ENCODE peak calls at places on chromosome 18, in eight cellular contexts. F is HCEC 1CT; I is cardiac muscle cell; J is NCI-H510A; B is ovary; C is T-helper 2 cell; P is stimulated activated CD8-positive, alpha-beta memory T cell treated with anti-CD3 and anti-CD28 coated beads, Interleukin-15, amount 100 ng/mL, for 24 hours; L is activated CD4-positive, alpha-beta T cell treated with anti-CD3 and anti-CD28 coated beads, Interleukin-2, amount 10 ng/mL, durations not matched to agents 24 days and 14 days. Z is an unnamed sample.

GRCh38 chr18:24459772-24460171 is 665 bp upstream of the HRH4 start:
- DNase-seq in I (no peak), F (no peak), B (no peak), C (no peak), L (peak; percentile 46), P (no peak), J (no peak), Z (no peak)

GRCh38 chr18:46294325-46294724 is 190.1 kb downstream of the HAUS1 start:
- DNase-seq in C (no peak), P (no peak), I (peak; percentile 6), L (no peak), F (no peak), J (no peak), B (no peak), Z (no peak)

GRCh38 chr18:23258566-23259265 is 123.4 kb downstream of the CABLES1 start:
- DNase-seq in F (no peak), L (no peak), P (no peak), B (no peak), I (no peak), J (no peak), C (no peak), Z (no peak)

GRCh38 chr18:48929951-48930713 is 20.6 kb downstream of the SMAD7 start:
- DNase-seq in F (peak; percentile 36), J (no peak), L (no peak), I (peak; percentile 84), B (peak; percentile 84), C (no peak), P (no peak), Z (no peak)

GRCh38 chr18:41457730-41458129 is 497.3 kb upstream of the PIK3C3 start:
- DNase-seq in C (no peak), I (no peak), P (no peak), F (no peak), B (no peak), L (no peak), J (no peak), Z (no peak)

GRCh38 chr18:45962461-45962860 is 4.7 kb downstream of the EPG5 start:
- DNase-seq in C (no peak), P (no peak), F (peak; percentile 83), L (peak; percentile 65), J (no peak), I (peak; percentile 73), B (no peak), Z (no peak)

GRCh38 chr18:37391698-37392548 is 173.7 kb downstream of the CELF4 start:
- DNase-seq in B (no peak), C (no peak), I (no peak), L (no peak), F (no peak), P (no peak), J (no peak), Z (no peak)

GRCh38 chr18:46411862-46412690 is 244.9 kb downstream of the LOXHD1 start:
- DNase-seq in J (no peak), P (no peak), I (peak; percentile 34), C (no peak), L (no peak), B (peak; percentile 74), F (no peak), Z (no peak)

GRCh38 chr18:70991577-70991976 is 702.7 kb downstream of the SOCS6 start:
- DNase-seq in B (no peak), P (no peak), L (no peak), I (peak; percentile 9), C (no peak), J (no peak), F (no peak), Z (no peak)

GRCh38 chr18:40917096-40917495 is 1037.9 kb upstream of the PIK3C3 start:
- DNase-seq in P (no peak), B (no peak), J (no peak), F (no peak), I (no peak), C (no peak), L (no peak), Z (no peak)

GRCh38 chr18:33702625-33703024 is 124.6 kb downstream of the ASXL3 start:
- DNase-seq in I (no peak), J (no peak), B (no peak), C (no peak), L (no peak), P (no peak), F (no peak), Z (no peak)

GRCh38 chr18:12470382-12471090 is 62.8 kb downstream of the PRELID3A start:
- DNase-seq in B (no peak), J (no peak), F (no peak), I (peak; percentile 33), L (peak; percentile 46), C (no peak), P (no peak), Z (no peak)

GRCh38 chr18:34028341-34028740 is 196.4 kb downstream of the NOL4 start:
- DNase-seq in I (no peak), F (no peak), J (no peak), P (no peak), B (no peak), L (no peak), C (no peak), Z (no peak)

GRCh38 chr18:65298422-65298821 is 452.4 kb upstream of the CDH7 start:
- DNase-seq in C (no peak), F (no peak), P (no peak), I (no peak), L (no peak), B (no peak), J (no peak), Z (no peak)

Z was measured in activated B cell treated with CpG ODN at 0.5 μM for 24 hours.